ENCODE peak calls at places on chromosome 7, in four cellular contexts. S is heart right ventricle, P is gastrocnemius medialis, D is fibroblast of lung. L is an unnamed sample. For H3K9me3, the result is how much of the 10 kb centered on the place peaks cover.

GRCh38 chr7:52925332-52925731 is 110.1 kb upstream of the POM121L12 start:
- DNase-seq in P (no peak), S (no peak), D (no peak), L (no peak)

GRCh38 chr7:123666492-123666891 is 10.8 kb downstream of the LMOD2 start:
- DNase-seq in P (no peak), S (no peak), D (no peak), L (no peak)

GRCh38 chr7:362416-363096 is 72.6 kb downstream of the FOXL3 start:
- DNase-seq in P (no peak), D (peak), S (no peak), L (no peak)

GRCh38 chr7:99473315-99473596 is 566 bp downstream of the ZNF789 start:
- DNase-seq in P (no peak), D (peak), S (no peak), L (no peak)

GRCh38 chr7:128550920-128551319 is 74.4 kb downstream of the METTL2B start:
- DNase-seq in S (no peak), P (no peak), D (no peak), L (no peak)

GRCh38 chr7:92973964-92974363 is 137.6 kb upstream of the CDK6 start:
- DNase-seq in D (peak), P (no peak), S (no peak), L (no peak)

GRCh38 chr7:112452102-112452888 is 2.0 kb downstream of the IFRD1 start:
- DNase-seq in D (peak), P (peak), S (peak), L (no peak)

GRCh38 chr7:116327751-116328150 is 117.4 kb downstream of the TES start:
- DNase-seq in D (peak), S (no peak), P (no peak), L (no peak)

GRCh38 chr7:36032362-36032818 is 120.7 kb upstream of the EEPD1 start:
- DNase-seq in D (no peak), P (no peak), S (no peak), L (no peak)

GRCh38 chr7:88091988-88092675 is 127.7 kb downstream of the SRI start:
- DNase-seq in D (no peak), P (no peak), S (no peak), L (no peak)

GRCh38 chr7:129896568-129897382 is 56.0 kb downstream of the UBE2H start:
- DNase-seq in D (no peak), S (no peak), P (no peak), L (no peak)

GRCh38 chr7:39583539-39583938 is 17.3 kb downstream of the YAE1 start:
- DNase-seq in P (no peak), S (no peak), D (no peak), L (no peak)

GRCh38 chr7:127682140-127682539 is 30.1 kb downstream of the SND1 start:
- DNase-seq in P (no peak), S (no peak), D (no peak), L (no peak)

GRCh38 chr7:64515330-64515729 is 47.5 kb downstream of the ZNF680 start:
- DNase-seq in D (no peak), P (no peak), S (no peak), L (no peak)

GRCh38 chr7:30252885-30253795 is 31.3 kb upstream of the ZNRF2 start:
- DNase-seq in P (peak), D (no peak), S (peak), L (no peak)

GRCh38 chr7:68787586-68787985 is 810.7 kb upstream of the AUTS2 start:
- DNase-seq in D (no peak), P (no peak), S (no peak), L (no peak)

GRCh38 chr7:80135306-80136104 is 874 bp downstream of the GNAI1 start:
- DNase-seq in D (peak), S (peak), P (no peak), L (no peak)

GRCh38 chr7:48109848-48110663 is 21.0 kb downstream of the UPP1 start:
- DNase-seq in P (peak), S (peak), D (peak), L (peak)

GRCh38 chr7:130490287-130490686 is 1.6 kb upstream of the MEST start:
- DNase-seq in D (peak), P (no peak), S (no peak), L (no peak)

GRCh38 chr7:45088821-45089313 is at the start of gene NACAD:
- DNase-seq in D (no peak), S (peak), P (no peak), L (no peak)

GRCh38 chr7:136405931-136406777 is 429.0 kb upstream of the MTPN start:
- DNase-seq in D (peak), S (peak), P (peak), L (no peak)

GRCh38 chr7:144085978-144086377 is at the start of gene OR2A12:
- DNase-seq in S (no peak), D (no peak), P (no peak), L (no peak)

GRCh38 chr7:101575731-101576130 is 53.4 kb downstream of the MYL10 start:
- DNase-seq in S (no peak), P (no peak), D (peak), L (no peak)

GRCh38 chr7:142863891-142864685 is 9.2 kb downstream of the EPHB6 start:
- DNase-seq in D (no peak), S (no peak), P (no peak), L (no peak)

GRCh38 chr7:94906035-94906796 is 1.2 kb upstream of the PPP1R9A start:
- DNase-seq in P (no peak), S (no peak), D (no peak), L (no peak)

GRCh38 chr7:106779877-106780276 is 85.2 kb upstream of the PIK3CG start:
- DNase-seq in D (no peak), P (no peak), S (no peak), L (no peak)

GRCh38 chr7:87148332-87148955 is 3.8 kb upstream of the DMTF1 start:
- DNase-seq in D (peak), P (no peak), S (no peak), L (no peak)

GRCh38 chr7:130154501-130155317 is 50.5 kb downstream of the TMEM209 start:
- DNase-seq in S (no peak), D (no peak), P (no peak), L (no peak)

GRCh38 chr7:107684947-107685463 is 24.4 kb downstream of the SLC26A4 start:
- DNase-seq in P (no peak), D (no peak), S (no peak), L (no peak)

GRCh38 chr7:115096262-115096661 is 174.4 kb downstream of the MDFIC start:
- DNase-seq in P (no peak), D (no peak), S (no peak), L (no peak)

GRCh38 chr7:69412331-69413146 is 185.7 kb upstream of the AUTS2 start:
- DNase-seq in S (peak), D (no peak), P (peak), L (no peak)

GRCh38 chr7:45687185-45687560 is 113.0 kb downstream of the ADCY1 start:
- DNase-seq in P (no peak), D (no peak), S (no peak), L (no peak)

GRCh38 chr7:2537981-2538851 is 17.1 kb downstream of the BRAT1 start:
- DNase-seq in P (no peak), D (no peak), S (no peak), L (no peak)

GRCh38 chr7:93835684-93836083 is 54.9 kb downstream of the TFPI2 start:
- DNase-seq in D (no peak), S (no peak), P (no peak), L (no peak)

GRCh38 chr7:85185355-85186082 is 1.3 kb downstream of the SEMA3D start:
- DNase-seq in P (no peak), S (peak), D (peak), L (no peak)

GRCh38 chr7:31172071-31172470 is 120.0 kb downstream of the ADCYAP1R1 start:
- DNase-seq in P (no peak), S (no peak), D (no peak), L (no peak)

GRCh38 chr7:153397906-153398305 is 638.4 kb downstream of the ACTR3B start:
- DNase-seq in D (no peak), P (no peak), S (no peak), L (no peak)

GRCh38 chr7:153397459-153397858 is 637.9 kb downstream of the ACTR3B start:
- DNase-seq in D (no peak), P (no peak), S (no peak), L (no peak)

GRCh38 chr7:153398789-153399553 is 639.4 kb downstream of the ACTR3B start:
- DNase-seq in P (no peak), S (no peak), D (no peak), L (no peak)

GRCh38 chr7:153398370-153398769 is 638.8 kb downstream of the ACTR3B start:
- DNase-seq in S (no peak), P (no peak), D (no peak), L (no peak)

GRCh38 chr7:153396475-153396874 is 636.9 kb downstream of the ACTR3B start:
- DNase-seq in P (no peak), D (no peak), S (no peak), L (no peak)
- H3K9me3 ChIP-seq in P (under half), D (under half), S (under half), L (under half)

DNA sequence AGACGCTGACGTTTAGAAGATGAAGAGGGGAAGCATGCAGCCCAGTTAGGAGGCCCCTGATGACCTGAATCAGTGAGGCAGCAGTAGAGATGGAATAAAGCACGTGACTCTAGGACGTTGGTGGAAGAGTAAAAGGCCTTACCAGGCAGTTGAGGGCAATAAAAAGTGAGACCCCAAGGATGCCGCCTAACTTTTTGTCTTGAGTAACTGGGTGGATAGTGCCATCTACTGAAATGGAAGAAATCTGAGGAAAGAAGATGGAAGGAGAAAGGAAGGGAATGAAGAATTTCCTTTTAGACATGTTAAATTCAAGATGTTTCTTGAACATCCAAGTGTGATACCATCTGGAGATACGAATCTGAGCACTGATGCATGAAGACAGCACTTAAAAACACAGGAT is 220.0 kb upstream of the LRRN3 start:
- DNase-seq in D (no peak), S (no peak), P (no peak), L (no peak)
- H3K9me3 ChIP-seq in D (under half), S (under half), P (under half), L (under half)

GRCh38 chr7:63040336-63040735 is 958.3 kb upstream of the ZNF722 start:
- DNase-seq in S (no peak), D (no peak), P (no peak), L (no peak)
- H3K9me3 ChIP-seq in S (under half), D (under half), P (under half), L (under half)

GRCh38 chr7:158539711-158540146 is 47.9 kb downstream of the PTPRN2 start:
- DNase-seq in S (no peak), D (no peak), P (no peak), L (no peak)
- H3K9me3 ChIP-seq in S (under half), D (under half), P (under half), L (under half)

DNA sequence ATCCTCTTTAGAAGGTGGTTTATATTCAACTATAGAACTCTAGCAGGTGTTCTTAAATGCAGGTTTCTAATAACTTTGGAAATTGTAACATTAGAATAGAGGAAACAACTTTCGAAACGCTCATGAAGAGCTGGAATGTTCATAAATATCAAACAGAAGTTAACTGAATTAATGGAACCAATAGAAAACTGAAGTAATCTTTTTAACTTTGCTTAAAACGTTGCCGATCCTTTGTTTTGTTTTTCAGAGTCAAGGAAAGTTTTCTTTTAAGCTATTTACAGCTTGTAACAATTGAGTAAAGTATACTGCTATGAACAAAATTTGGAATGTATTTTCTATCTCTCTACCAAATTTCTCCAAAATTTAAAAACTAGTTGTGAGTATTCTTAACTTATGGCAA is 19.0 kb upstream of the CLDN3 start:
- DNase-seq in S (no peak), P (no peak), D (no peak), L (no peak)
- H3K9me3 ChIP-seq in S (under half), P (under half), D (under half), L (under half)

GRCh38 chr7:34263168-34263567 is 357.8 kb downstream of the BMPER start:
- DNase-seq in P (no peak), D (no peak), S (no peak), L (no peak)

DNA sequence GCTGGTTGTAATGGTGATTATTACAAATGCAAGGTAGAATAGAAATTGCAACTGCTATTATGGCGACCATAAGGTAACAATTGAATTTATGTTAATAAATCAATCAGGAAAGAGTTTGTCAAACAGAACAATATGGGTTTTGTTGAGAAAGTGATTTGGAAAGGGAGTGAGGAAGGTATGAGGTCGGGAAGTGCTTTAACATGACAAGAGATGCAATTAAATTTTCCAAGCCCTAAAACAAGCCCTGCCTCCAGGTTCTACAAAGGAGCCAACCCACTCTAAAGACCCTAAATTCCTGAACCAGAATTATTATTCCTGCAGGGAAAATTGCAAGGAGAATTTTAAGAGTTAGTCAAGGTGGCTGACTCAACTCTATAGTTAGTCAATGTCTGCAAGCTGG is 363.7 kb downstream of the BMPER start:
- DNase-seq in D (no peak), P (no peak), S (no peak), L (no peak)
- H3K9me3 ChIP-seq in D (under half), P (under half), S (under half), L (under half)

GRCh38 chr7:147279951-147280350 is 1163.3 kb downstream of the CNTNAP2 start:
- DNase-seq in P (no peak), D (no peak), S (no peak), L (no peak)

GRCh38 chr7:147279516-147279915 is 1162.9 kb downstream of the CNTNAP2 start:
- DNase-seq in S (no peak), D (no peak), P (no peak), L (no peak)

GRCh38 chr7:147276783-147277370 is 1160.3 kb downstream of the CNTNAP2 start:
- DNase-seq in D (no peak), P (no peak), S (no peak), L (no peak)

DNA sequence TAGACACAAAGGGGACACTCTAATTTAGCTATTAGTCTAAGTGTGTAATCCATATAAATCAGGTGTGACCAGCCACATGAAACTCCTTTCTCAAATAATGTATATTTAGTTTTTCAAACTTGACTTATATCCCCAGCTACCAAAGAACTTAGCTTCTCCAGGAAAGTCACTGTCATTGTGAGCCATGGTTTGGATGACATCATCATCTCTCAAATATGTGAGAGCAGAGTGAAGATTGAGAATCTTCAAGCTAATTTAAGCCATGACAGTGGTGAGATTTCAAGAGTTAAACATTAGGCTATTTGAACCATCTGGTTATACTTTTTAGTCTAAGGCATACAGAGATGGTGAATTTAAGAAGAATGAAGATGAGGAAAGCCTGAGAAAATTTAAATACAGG is 1165.6 kb downstream of the CNTNAP2 start:
- DNase-seq in D (no peak), S (no peak), P (no peak), L (no peak)
- H3K9me3 ChIP-seq in D (under half), S (under half), P (under half), L (under half)

GRCh38 chr7:63096141-63096540 is 902.5 kb upstream of the ZNF722 start:
- DNase-seq in S (no peak), P (no peak), D (no peak), L (no peak)
- H3K9me3 ChIP-seq in S (under half), P (under half), D (under half), L (under half)

GRCh38 chr7:56229631-56230030 is 113.4 kb upstream of the NUPR2 start:
- DNase-seq in S (no peak), P (no peak), D (no peak), L (no peak)
- H3K9me3 ChIP-seq in S (under half), P (under half), D (under half), L (under half)

GRCh38 chr7:158245724-158246041 is 341.9 kb downstream of the PTPRN2 start:
- DNase-seq in S (no peak), P (no peak), D (no peak), L (no peak)
- H3K9me3 ChIP-seq in S (under half), P (under half), D (under half), L (under half)

L was measured in T-helper 17 cell.